ENCODE peak calls at places on chromosomes 12 and 14, in four cellular contexts. T is GM12878; V is stimulated activated CD8-positive, alpha-beta memory T cell treated with anti-CD3 and anti-CD28 coated beads, Interleukin-2, amount 100 ng/mL, for 48 hours; X is cardiac muscle cell. E is an unnamed sample.

GRCh38 chr14:72665259-72665658 is 228.6 kb downstream of the DPF3 start:
- DNase-seq in T (no peak), V (no peak), X (peak), E (no peak)

GRCh38 chr12:66941150-66941549 is 262.3 kb upstream of the GRIP1 start:
- DNase-seq in T (no peak), V (no peak), X (no peak), E (no peak)

GRCh38 chr12:124660846-124661245 is 93.4 kb upstream of the NCOR2 start:
- DNase-seq in T (no peak), V (no peak), X (no peak), E (no peak)

GRCh38 chr12:3233813-3234212 is 156.6 kb downstream of the TSPAN9 start:
- DNase-seq in T (no peak), V (no peak), X (no peak), E (no peak)

GRCh38 chr14:55129086-55129427 is at the start of gene LGALS3:
- DNase-seq in T (no peak), V (no peak), X (peak), E (no peak)

GRCh38 chr14:101027291-101027690 is 123.8 kb upstream of the RTL1 start:
- DNase-seq in T (no peak), V (no peak), X (no peak), E (no peak)

GRCh38 chr12:132953771-132954170 is 2.3 kb downstream of the ZNF605 start:
- DNase-seq in T (no peak), V (no peak), X (no peak), E (no peak)

GRCh38 chr14:74502236-74503019 is 8.9 kb downstream of the ISCA2 start:
- DNase-seq in T (no peak), V (no peak), X (peak), E (no peak)

GRCh38 chr14:67187210-67187609 is 2.0 kb upstream of the GARIN2 start:
- DNase-seq in T (no peak), V (no peak), X (peak), E (no peak)

GRCh38 chr12:19867151-19867550 is 427.9 kb downstream of the AEBP2 start:
- DNase-seq in T (no peak), V (no peak), X (no peak), E (no peak)

GRCh38 chr12:94240171-94240570 is 91.8 kb downstream of the PLXNC1 start:
- DNase-seq in T (peak), V (no peak), X (no peak), E (no peak)

GRCh38 chr12:108856428-108857157 is 790 bp downstream of the SSH1 start:
- DNase-seq in T (no peak), V (peak), X (peak), E (peak)

GRCh38 chr14:33848706-33849454 is 102.0 kb downstream of the EGLN3 start:
- DNase-seq in T (no peak), V (peak), X (peak), E (peak)

GRCh38 chr12:94609917-94610443 is 40.4 kb downstream of the TMCC3 start:
- DNase-seq in T (no peak), V (no peak), X (no peak), E (no peak)

GRCh38 chr12:127729381-127729780 is 537.6 kb upstream of the TMEM132C start:
- DNase-seq in T (no peak), V (no peak), X (no peak), E (no peak)

GRCh38 chr14:81315344-81315743 is 84.8 kb downstream of the STON2 start:
- DNase-seq in T (no peak), V (no peak), X (no peak), E (no peak)

GRCh38 chr12:113322353-113322752 is 12.6 kb downstream of the SLC8B1 start:
- DNase-seq in T (no peak), V (no peak), X (peak), E (no peak)

GRCh38 chr12:91381309-91381804 is 198.7 kb upstream of the DCN start:
- DNase-seq in T (peak), V (no peak), X (peak), E (no peak)

GRCh38 chr14:54650331-54651017 is 83.5 kb downstream of the SAMD4A start:
- DNase-seq in T (no peak), V (no peak), X (peak), E (no peak)

GRCh38 chr12:129532707-129533499 is 370.9 kb downstream of the TMEM132D start:
- DNase-seq in T (no peak), V (no peak), X (no peak), E (no peak)

GRCh38 chr14:57729208-57730187 is 136.4 kb downstream of the SLC35F4 start:
- DNase-seq in T (no peak), V (no peak), X (no peak), E (no peak)

GRCh38 chr12:27616356-27617150 is 79.7 kb upstream of the REP15 start:
- DNase-seq in T (no peak), V (no peak), X (peak), E (no peak)

E was measured in DND-41.